ENCODE peak calls at places on chromosomes 12 and 14, in five cellular contexts. One of them, this sample, is unnamed.
A peak's percentile ranks its signal among the peaks of the same experiment; 100 is the strongest.

GRCh38 chr12:131946757-131947156 is 3.0 kb upstream of the EP400 start:
- DNase-seq in upper lobe of left lung: no peak
- DNase-seq in suprapubic skin: peak; percentile 27
- DNase-seq in dorsolateral prefrontal cortex: no peak
- DNase-seq in CD8-positive, alpha-beta T cell: no peak
- DNase-seq in this sample: no peak

GRCh38 chr12:119245904-119246494 is 67.3 kb downstream of the HSPB8 start:
- DNase-seq in CD8-positive, alpha-beta T cell: no peak
- DNase-seq in suprapubic skin: no peak
- DNase-seq in upper lobe of left lung: no peak
- DNase-seq in dorsolateral prefrontal cortex: no peak
- DNase-seq in this sample: no peak

GRCh38 chr14:36478782-36479181 is 41.2 kb downstream of the NKX2-1 start:
- DNase-seq in dorsolateral prefrontal cortex: no peak
- DNase-seq in CD8-positive, alpha-beta T cell: no peak
- DNase-seq in upper lobe of left lung: no peak
- DNase-seq in suprapubic skin: no peak
- DNase-seq in this sample: no peak

GRCh38 chr12:46361667-46362034 is 10.9 kb downstream of the SLC38A2 start:
- DNase-seq in suprapubic skin: no peak
- DNase-seq in CD8-positive, alpha-beta T cell: no peak
- DNase-seq in upper lobe of left lung: no peak
- DNase-seq in dorsolateral prefrontal cortex: no peak
- DNase-seq in this sample: no peak

GRCh38 chr12:13981296-13981962 is at the start of gene GRIN2B:
- DNase-seq in CD8-positive, alpha-beta T cell: no peak
- DNase-seq in upper lobe of left lung: no peak
- DNase-seq in suprapubic skin: no peak
- DNase-seq in dorsolateral prefrontal cortex: no peak
- DNase-seq in this sample: no peak

GRCh38 chr14:69924181-69924580 is 45.0 kb downstream of the SMOC1 start:
- DNase-seq in CD8-positive, alpha-beta T cell: no peak
- DNase-seq in suprapubic skin: no peak
- DNase-seq in dorsolateral prefrontal cortex: no peak
- DNase-seq in upper lobe of left lung: no peak
- DNase-seq in this sample: no peak

GRCh38 chr14:52413729-52414453 is 99.8 kb downstream of the PTGER2 start:
- DNase-seq in CD8-positive, alpha-beta T cell: no peak
- DNase-seq in suprapubic skin: no peak
- DNase-seq in dorsolateral prefrontal cortex: no peak
- DNase-seq in upper lobe of left lung: no peak
- DNase-seq in this sample: no peak

GRCh38 chr12:105409881-105410471 is 79.5 kb downstream of the C12orf75 start:
- DNase-seq in dorsolateral prefrontal cortex: no peak
- DNase-seq in suprapubic skin: peak; percentile 66
- DNase-seq in upper lobe of left lung: no peak
- DNase-seq in CD8-positive, alpha-beta T cell: no peak
- DNase-seq in this sample: no peak

GRCh38 chr12:27733052-27733656 is 22.5 kb downstream of the MRPS35 start:
- DNase-seq in CD8-positive, alpha-beta T cell: peak; percentile 37
- DNase-seq in dorsolateral prefrontal cortex: no peak
- DNase-seq in upper lobe of left lung: no peak
- DNase-seq in suprapubic skin: no peak
- DNase-seq in this sample: no peak

GRCh38 chr14:54565236-54566151 is 1.4 kb upstream of the SAMD4A start:
- DNase-seq in dorsolateral prefrontal cortex: peak; percentile 81
- DNase-seq in upper lobe of left lung: peak; percentile 94
- DNase-seq in suprapubic skin: peak; percentile 97
- DNase-seq in CD8-positive, alpha-beta T cell: peak; percentile 77
- DNase-seq in this sample: no peak

GRCh38 chr14:22249775-22250174 is 339.2 kb downstream of the DAD1 start:
- DNase-seq in upper lobe of left lung: no peak
- DNase-seq in dorsolateral prefrontal cortex: no peak
- DNase-seq in suprapubic skin: no peak
- DNase-seq in CD8-positive, alpha-beta T cell: no peak
- DNase-seq in this sample: no peak

GRCh38 chr12:68538722-68539614 is 71.7 kb upstream of the RAP1B start:
- DNase-seq in suprapubic skin: peak; percentile 62
- DNase-seq in upper lobe of left lung: peak; percentile 66
- DNase-seq in CD8-positive, alpha-beta T cell: peak; percentile 47
- DNase-seq in dorsolateral prefrontal cortex: no peak
- DNase-seq in this sample: no peak

GRCh38 chr12:95838125-95838524 is 20.6 kb upstream of the SNRPF start:
- DNase-seq in CD8-positive, alpha-beta T cell: no peak
- DNase-seq in suprapubic skin: no peak
- DNase-seq in upper lobe of left lung: peak; percentile 59
- DNase-seq in dorsolateral prefrontal cortex: no peak
- DNase-seq in this sample: no peak

GRCh38 chr12:7797698-7798398 is 8.6 kb downstream of the NANOG start:
- DNase-seq in suprapubic skin: no peak
- DNase-seq in dorsolateral prefrontal cortex: no peak
- DNase-seq in CD8-positive, alpha-beta T cell: no peak
- DNase-seq in upper lobe of left lung: peak; percentile 42
- DNase-seq in this sample: no peak

GRCh38 chr12:27474344-27474743 is 27.8 kb downstream of the SMCO2 start:
- DNase-seq in CD8-positive, alpha-beta T cell: no peak
- DNase-seq in upper lobe of left lung: no peak
- DNase-seq in suprapubic skin: no peak
- DNase-seq in dorsolateral prefrontal cortex: no peak
- DNase-seq in this sample: no peak

GRCh38 chr12:130138478-130138877 is 23.8 kb upstream of the FZD10 start:
- DNase-seq in CD8-positive, alpha-beta T cell: no peak
- DNase-seq in upper lobe of left lung: no peak
- DNase-seq in dorsolateral prefrontal cortex: no peak
- DNase-seq in suprapubic skin: no peak
- DNase-seq in this sample: no peak

GRCh38 chr12:120394483-120395367 is 25.8 kb upstream of the MSI1 start:
- DNase-seq in suprapubic skin: no peak
- DNase-seq in upper lobe of left lung: peak; percentile 84
- DNase-seq in dorsolateral prefrontal cortex: no peak
- DNase-seq in CD8-positive, alpha-beta T cell: no peak
- DNase-seq in this sample: no peak

GRCh38 chr12:81209001-81209400 is 131.1 kb downstream of the ACSS3 start:
- DNase-seq in upper lobe of left lung: no peak
- DNase-seq in dorsolateral prefrontal cortex: no peak
- DNase-seq in CD8-positive, alpha-beta T cell: no peak
- DNase-seq in suprapubic skin: no peak
- DNase-seq in this sample: no peak

GRCh38 chr12:116880817-116881324 is 370 bp downstream of the HRK start:
- DNase-seq in suprapubic skin: no peak
- DNase-seq in dorsolateral prefrontal cortex: no peak
- DNase-seq in upper lobe of left lung: no peak
- DNase-seq in CD8-positive, alpha-beta T cell: peak; percentile 15
- DNase-seq in this sample: no peak

GRCh38 chr14:104235686-104236085 is 97.3 kb downstream of the KIF26A start:
- DNase-seq in upper lobe of left lung: peak; percentile 1
- DNase-seq in dorsolateral prefrontal cortex: no peak
- DNase-seq in CD8-positive, alpha-beta T cell: no peak
- DNase-seq in suprapubic skin: no peak
- DNase-seq in this sample: no peak

GRCh38 chr12:22360772-22361171 is 26.3 kb upstream of the ST8SIA1 start:
- DNase-seq in suprapubic skin: no peak
- DNase-seq in CD8-positive, alpha-beta T cell: no peak
- DNase-seq in dorsolateral prefrontal cortex: no peak
- DNase-seq in upper lobe of left lung: no peak
- DNase-seq in this sample: no peak

GRCh38 chr14:76928301-76928700 is 100.2 kb downstream of the IRF2BPL start:
- DNase-seq in upper lobe of left lung: no peak
- DNase-seq in dorsolateral prefrontal cortex: no peak
- DNase-seq in suprapubic skin: no peak
- DNase-seq in CD8-positive, alpha-beta T cell: no peak
- DNase-seq in this sample: no peak

GRCh38 chr14:100762089-100762515 is 35.4 kb downstream of the DLK1 start:
- DNase-seq in upper lobe of left lung: no peak
- DNase-seq in dorsolateral prefrontal cortex: no peak
- DNase-seq in suprapubic skin: no peak
- DNase-seq in CD8-positive, alpha-beta T cell: no peak
- DNase-seq in this sample: no peak

GRCh38 chr12:6773662-6774351 is 1.5 kb downstream of the LAG3 start:
- DNase-seq in CD8-positive, alpha-beta T cell: peak; percentile 31
- DNase-seq in upper lobe of left lung: no peak
- DNase-seq in suprapubic skin: no peak
- DNase-seq in dorsolateral prefrontal cortex: no peak
- DNase-seq in this sample: no peak

GRCh38 chr12:110269622-110270124 is 11.4 kb upstream of the ATP2A2 start:
- DNase-seq in CD8-positive, alpha-beta T cell: no peak
- DNase-seq in upper lobe of left lung: peak; percentile 20
- DNase-seq in suprapubic skin: no peak
- DNase-seq in dorsolateral prefrontal cortex: no peak
- DNase-seq in this sample: no peak

GRCh38 chr14:54683882-54684794 is 117.2 kb downstream of the SAMD4A start:
- DNase-seq in CD8-positive, alpha-beta T cell: no peak
- DNase-seq in dorsolateral prefrontal cortex: no peak
- DNase-seq in suprapubic skin: peak; percentile 86
- DNase-seq in upper lobe of left lung: no peak
- DNase-seq in this sample: no peak

DNA sequence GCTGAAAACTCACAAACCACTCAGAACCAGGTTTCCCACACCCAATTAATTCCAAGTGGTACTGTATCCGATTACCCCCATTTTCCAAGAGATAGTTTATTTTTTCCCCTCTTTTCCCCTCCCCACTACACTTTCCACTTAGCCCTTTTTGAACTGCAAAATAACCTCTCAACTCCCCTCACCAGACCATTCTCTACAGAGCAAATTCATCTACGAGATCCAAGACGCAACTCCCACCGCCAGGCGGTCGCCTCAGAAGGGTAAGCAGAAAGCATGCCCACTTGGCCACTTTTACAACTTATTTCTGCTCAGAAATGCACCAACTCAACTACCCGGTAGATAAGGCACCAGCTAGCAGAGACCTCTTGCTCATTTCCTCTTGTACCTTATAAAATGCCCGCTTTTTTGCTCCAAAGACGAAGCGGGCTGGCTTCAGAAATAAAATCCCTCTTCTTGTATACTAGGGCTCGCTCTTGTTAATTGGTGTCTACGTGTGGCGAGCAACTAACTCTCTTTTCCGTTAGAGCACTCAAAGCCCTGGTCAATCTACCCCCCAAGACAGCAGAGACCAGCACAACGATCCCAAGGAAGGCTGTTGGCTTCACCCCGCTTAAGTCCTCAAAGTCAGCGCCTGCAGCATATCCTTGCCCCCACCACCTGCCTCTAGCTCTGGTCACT is 910 bp upstream of the SRP54 start:
- DNase-seq in suprapubic skin: no peak
- DNase-seq in dorsolateral prefrontal cortex: no peak
- DNase-seq in upper lobe of left lung: peak; percentile 29
- DNase-seq in CD8-positive, alpha-beta T cell: peak; percentile 31
- DNase-seq in this sample: no peak
- TF ChIP-seq CTCF in suprapubic skin: no peak
- TF ChIP-seq CTCF in dorsolateral prefrontal cortex: no peak
- TF ChIP-seq CTCF in upper lobe of left lung: no peak
- TF ChIP-seq CTCF in CD8-positive, alpha-beta T cell: no peak
- TF ChIP-seq CTCF in this sample: no peak

DNA sequence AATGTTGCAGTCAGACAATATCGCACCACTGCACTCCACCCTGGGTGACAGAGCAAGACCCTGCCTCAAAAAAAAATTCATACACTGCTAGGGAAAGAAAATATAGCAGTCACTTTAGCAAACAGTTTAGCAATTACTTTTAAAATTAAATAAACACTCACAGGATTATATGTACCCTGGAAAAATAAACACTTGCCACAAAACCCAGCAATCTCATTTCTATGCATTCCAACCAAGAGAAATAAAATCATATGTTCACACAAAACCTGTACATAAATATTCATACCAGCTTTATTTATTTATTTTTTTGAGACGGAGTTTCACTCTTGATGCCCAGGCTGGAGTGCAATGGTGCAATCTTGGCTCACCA is 20.2 kb downstream of the ATXN2 start:
- DNase-seq in CD8-positive, alpha-beta T cell: no peak
- DNase-seq in suprapubic skin: no peak
- DNase-seq in dorsolateral prefrontal cortex: no peak
- DNase-seq in upper lobe of left lung: no peak
- DNase-seq in this sample: no peak
- H3K27ac ChIP-seq in CD8-positive, alpha-beta T cell: no peak overlapping the region
- H3K27ac ChIP-seq in suprapubic skin: no peak overlapping the region
- H3K27ac ChIP-seq in dorsolateral prefrontal cortex: no peak overlapping the region
- H3K27ac ChIP-seq in upper lobe of left lung: no peak overlapping the region
- H3K27ac ChIP-seq in this sample: no peak overlapping the region

DNA sequence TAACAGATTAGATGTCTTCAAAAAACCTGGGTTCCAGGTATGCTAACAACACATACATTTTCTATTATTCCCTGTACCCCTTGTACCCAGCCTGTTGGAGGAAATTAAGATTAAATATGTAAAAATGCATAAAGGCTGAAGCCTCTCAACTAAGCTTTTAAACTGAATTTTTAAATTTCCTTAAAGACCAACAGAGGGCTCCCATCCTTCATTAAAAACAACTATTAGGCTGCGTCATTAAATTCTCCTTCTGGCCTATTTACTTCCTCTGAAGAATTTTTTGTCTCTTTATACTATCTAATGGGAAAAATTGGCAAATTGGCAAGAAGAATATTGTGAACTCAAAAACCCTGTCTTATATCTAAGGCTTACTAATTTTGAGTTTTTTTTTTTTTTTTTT is 21.8 kb downstream of the SENP1 start:
- DNase-seq in suprapubic skin: no peak
- DNase-seq in dorsolateral prefrontal cortex: no peak
- DNase-seq in upper lobe of left lung: no peak
- DNase-seq in CD8-positive, alpha-beta T cell: no peak
- DNase-seq in this sample: no peak
- TF ChIP-seq CTCF in suprapubic skin: no peak
- TF ChIP-seq CTCF in dorsolateral prefrontal cortex: peak; percentile 42
- TF ChIP-seq CTCF in upper lobe of left lung: no peak
- TF ChIP-seq CTCF in CD8-positive, alpha-beta T cell: no peak
- TF ChIP-seq CTCF in this sample: no peak

GRCh38 chr12:51023625-51024395 is 2.4 kb downstream of the SLC11A2 start:
- DNase-seq in CD8-positive, alpha-beta T cell: no peak
- DNase-seq in suprapubic skin: no peak
- DNase-seq in upper lobe of left lung: peak; percentile 32
- DNase-seq in dorsolateral prefrontal cortex: no peak
- DNase-seq in this sample: no peak

GRCh38 chr12:51025182-51025747 is 919 bp downstream of the SLC11A2 start:
- DNase-seq in dorsolateral prefrontal cortex: no peak
- DNase-seq in suprapubic skin: no peak
- DNase-seq in upper lobe of left lung: no peak
- DNase-seq in CD8-positive, alpha-beta T cell: no peak
- DNase-seq in this sample: no peak

GRCh38 chr12:51020448-51021182 is 5.6 kb downstream of the SLC11A2 start:
- DNase-seq in dorsolateral prefrontal cortex: no peak
- DNase-seq in upper lobe of left lung: no peak
- DNase-seq in suprapubic skin: no peak
- DNase-seq in CD8-positive, alpha-beta T cell: no peak
- DNase-seq in this sample: no peak

GRCh38 chr12:51019927-51020326 is 6.3 kb downstream of the SLC11A2 start:
- DNase-seq in suprapubic skin: no peak
- DNase-seq in dorsolateral prefrontal cortex: no peak
- DNase-seq in CD8-positive, alpha-beta T cell: no peak
- DNase-seq in upper lobe of left lung: no peak
- DNase-seq in this sample: no peak

DNA sequence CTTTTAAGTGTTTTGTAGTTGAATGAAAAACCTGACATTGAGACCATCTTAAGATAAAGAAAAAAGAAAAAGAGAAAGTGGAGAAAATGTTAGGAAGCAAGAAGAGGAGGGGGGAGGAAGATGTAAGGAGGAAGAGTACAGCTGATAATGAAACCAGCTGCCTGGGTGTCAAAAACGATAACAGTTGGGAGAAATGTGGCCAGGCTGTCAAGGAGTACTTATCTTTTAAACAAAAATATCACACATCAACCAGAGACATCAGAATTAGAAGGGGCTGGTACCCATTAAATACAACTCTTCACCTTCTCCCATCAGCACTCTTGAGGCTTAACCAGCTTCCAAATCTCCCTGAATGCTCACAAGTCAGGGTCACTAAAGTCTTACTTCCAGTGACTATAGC is 4.5 kb downstream of the SLC11A2 start:
- DNase-seq in upper lobe of left lung: no peak
- DNase-seq in CD8-positive, alpha-beta T cell: no peak
- DNase-seq in suprapubic skin: no peak
- DNase-seq in dorsolateral prefrontal cortex: no peak
- DNase-seq in this sample: no peak
- H3K27ac ChIP-seq in upper lobe of left lung: peak overlapping the region; percentile 10
- H3K27ac ChIP-seq in CD8-positive, alpha-beta T cell: no peak overlapping the region
- H3K27ac ChIP-seq in suprapubic skin: no peak overlapping the region
- H3K27ac ChIP-seq in dorsolateral prefrontal cortex: peak overlapping the region; percentile 99
- H3K27ac ChIP-seq in this sample: no peak overlapping the region